ENCODE peak calls at places on chromosomes 12 and 14, in eight cellular contexts. One of them, this sample, is unnamed.

GRCh38 chr12:88577537-88577936 is 2.7 kb downstream of the KITLG start:
- DNase-seq in H9: no peak
- DNase-seq in RCC 7860: peak
- DNase-seq in T-helper 1 cell: no peak
- DNase-seq in globus pallidus: no peak
- DNase-seq in skeletal muscle cell: no peak
- DNase-seq in neuronal stem cell: no peak
- DNase-seq in effector memory CD4-positive, alpha-beta T cell: no peak
- DNase-seq in this sample: no peak

GRCh38 chr12:18153826-18154225 is 63.8 kb upstream of the RERGL start:
- DNase-seq in neuronal stem cell: no peak
- DNase-seq in T-helper 1 cell: no peak
- DNase-seq in globus pallidus: no peak
- DNase-seq in RCC 7860: no peak
- DNase-seq in effector memory CD4-positive, alpha-beta T cell: no peak
- DNase-seq in skeletal muscle cell: no peak
- DNase-seq in H9: no peak
- DNase-seq in this sample: no peak

GRCh38 chr14:51616724-51617409 is 34.8 kb upstream of the FRMD6 start:
- DNase-seq in neuronal stem cell: no peak
- DNase-seq in RCC 7860: peak
- DNase-seq in effector memory CD4-positive, alpha-beta T cell: no peak
- DNase-seq in T-helper 1 cell: no peak
- DNase-seq in H9: no peak
- DNase-seq in skeletal muscle cell: peak
- DNase-seq in globus pallidus: no peak
- DNase-seq in this sample: no peak

GRCh38 chr12:3523058-3523457 is 32.1 kb downstream of the PRMT8 start:
- DNase-seq in H9: no peak
- DNase-seq in T-helper 1 cell: no peak
- DNase-seq in RCC 7860: no peak
- DNase-seq in globus pallidus: no peak
- DNase-seq in skeletal muscle cell: no peak
- DNase-seq in effector memory CD4-positive, alpha-beta T cell: no peak
- DNase-seq in neuronal stem cell: no peak
- DNase-seq in this sample: no peak

GRCh38 chr14:36718216-36718615 is 56.6 kb downstream of the PAX9 start:
- DNase-seq in T-helper 1 cell: no peak
- DNase-seq in H9: no peak
- DNase-seq in RCC 7860: no peak
- DNase-seq in skeletal muscle cell: no peak
- DNase-seq in effector memory CD4-positive, alpha-beta T cell: no peak
- DNase-seq in neuronal stem cell: no peak
- DNase-seq in globus pallidus: no peak
- DNase-seq in this sample: no peak

GRCh38 chr12:3771853-3772252 is 18.9 kb upstream of the CRACR2A start:
- DNase-seq in globus pallidus: no peak
- DNase-seq in skeletal muscle cell: no peak
- DNase-seq in RCC 7860: no peak
- DNase-seq in effector memory CD4-positive, alpha-beta T cell: no peak
- DNase-seq in T-helper 1 cell: no peak
- DNase-seq in neuronal stem cell: no peak
- DNase-seq in H9: no peak
- DNase-seq in this sample: no peak

GRCh38 chr12:70317781-70318180 is 48.3 kb upstream of the KCNMB4 start:
- DNase-seq in globus pallidus: peak
- DNase-seq in RCC 7860: no peak
- DNase-seq in H9: no peak
- DNase-seq in T-helper 1 cell: no peak
- DNase-seq in neuronal stem cell: no peak
- DNase-seq in effector memory CD4-positive, alpha-beta T cell: no peak
- DNase-seq in skeletal muscle cell: no peak
- DNase-seq in this sample: no peak

GRCh38 chr12:88693837-88694445 is 113.7 kb upstream of the KITLG start:
- DNase-seq in RCC 7860: no peak
- DNase-seq in H9: no peak
- DNase-seq in globus pallidus: no peak
- DNase-seq in T-helper 1 cell: no peak
- DNase-seq in neuronal stem cell: no peak
- DNase-seq in skeletal muscle cell: peak
- DNase-seq in effector memory CD4-positive, alpha-beta T cell: no peak
- DNase-seq in this sample: no peak

GRCh38 chr12:127785535-127785934 is 481.4 kb upstream of the TMEM132C start:
- DNase-seq in RCC 7860: no peak
- DNase-seq in globus pallidus: no peak
- DNase-seq in neuronal stem cell: no peak
- DNase-seq in skeletal muscle cell: no peak
- DNase-seq in effector memory CD4-positive, alpha-beta T cell: no peak
- DNase-seq in T-helper 1 cell: no peak
- DNase-seq in H9: no peak
- DNase-seq in this sample: no peak

GRCh38 chr12:113120670-113121370 is 14.7 kb downstream of the RASAL1 start:
- DNase-seq in skeletal muscle cell: no peak
- DNase-seq in T-helper 1 cell: no peak
- DNase-seq in RCC 7860: no peak
- DNase-seq in effector memory CD4-positive, alpha-beta T cell: no peak
- DNase-seq in H9: no peak
- DNase-seq in neuronal stem cell: no peak
- DNase-seq in globus pallidus: no peak
- DNase-seq in this sample: no peak

GRCh38 chr14:84421611-84422010 is 1108.3 kb upstream of the FLRT2 start:
- DNase-seq in globus pallidus: no peak
- DNase-seq in H9: no peak
- DNase-seq in RCC 7860: no peak
- DNase-seq in effector memory CD4-positive, alpha-beta T cell: no peak
- DNase-seq in neuronal stem cell: no peak
- DNase-seq in skeletal muscle cell: no peak
- DNase-seq in T-helper 1 cell: no peak
- DNase-seq in this sample: no peak

GRCh38 chr14:58072288-58073071 is 79.5 kb downstream of the ARMH4 start:
- DNase-seq in skeletal muscle cell: peak
- DNase-seq in globus pallidus: peak
- DNase-seq in H9: peak
- DNase-seq in neuronal stem cell: peak
- DNase-seq in effector memory CD4-positive, alpha-beta T cell: peak
- DNase-seq in T-helper 1 cell: peak
- DNase-seq in RCC 7860: peak
- DNase-seq in this sample: peak

GRCh38 chr12:80325167-80325959 is 118.7 kb upstream of the PTPRQ start:
- DNase-seq in effector memory CD4-positive, alpha-beta T cell: no peak
- DNase-seq in globus pallidus: no peak
- DNase-seq in T-helper 1 cell: no peak
- DNase-seq in RCC 7860: no peak
- DNase-seq in H9: peak
- DNase-seq in neuronal stem cell: no peak
- DNase-seq in skeletal muscle cell: no peak
- DNase-seq in this sample: no peak

GRCh38 chr14:100771121-100771800 is 44.6 kb downstream of the DLK1 start:
- DNase-seq in neuronal stem cell: no peak
- DNase-seq in T-helper 1 cell: no peak
- DNase-seq in globus pallidus: no peak
- DNase-seq in H9: no peak
- DNase-seq in skeletal muscle cell: no peak
- DNase-seq in effector memory CD4-positive, alpha-beta T cell: no peak
- DNase-seq in RCC 7860: no peak
- DNase-seq in this sample: no peak

GRCh38 chr12:90589966-90590365 is 365.0 kb downstream of the CCER1 start:
- DNase-seq in T-helper 1 cell: no peak
- DNase-seq in H9: no peak
- DNase-seq in effector memory CD4-positive, alpha-beta T cell: no peak
- DNase-seq in neuronal stem cell: no peak
- DNase-seq in globus pallidus: no peak
- DNase-seq in skeletal muscle cell: no peak
- DNase-seq in RCC 7860: no peak
- DNase-seq in this sample: no peak

GRCh38 chr12:11067514-11067913 is 5.4 kb upstream of the TAS2R46 start:
- DNase-seq in RCC 7860: no peak
- DNase-seq in neuronal stem cell: no peak
- DNase-seq in globus pallidus: peak
- DNase-seq in H9: no peak
- DNase-seq in effector memory CD4-positive, alpha-beta T cell: no peak
- DNase-seq in T-helper 1 cell: no peak
- DNase-seq in skeletal muscle cell: no peak
- DNase-seq in this sample: no peak